ENCODE peak calls at places on chromosomes 16 and 17, in four cellular contexts. W is K562, Y is H1, Z is HepG2. C is an unnamed sample.

GRCh38 chr16:4404247-4404966 is 12.0 kb downstream of the CORO7 start:
- DNase-seq in W (peak; percentile 72), Y (peak; percentile 72), Z (peak; percentile 51), C (no peak)

GRCh38 chr17:57536289-57536688 is 208.8 kb downstream of the CCDC182 start:
- DNase-seq in W (no peak), Y (no peak), Z (no peak), C (no peak)

GRCh38 chr16:53090591-53091507 is 36.1 kb downstream of the CHD9 start:
- DNase-seq in W (no peak), Y (no peak), Z (peak; percentile 46), C (no peak)

GRCh38 chr16:57802635-57803412 is 533 bp upstream of the KIFC3 start:
- DNase-seq in W (peak; percentile 41), Y (no peak), Z (peak; percentile 67), C (no peak)

GRCh38 chr16:55526448-55526847 is 17.6 kb downstream of the LPCAT2 start:
- DNase-seq in W (no peak), Y (no peak), Z (no peak), C (no peak)

GRCh38 chr16:239948-240277 is 5.3 kb downstream of the FAM234A start:
- DNase-seq in W (peak; percentile 20), Y (no peak), Z (peak; percentile 39), C (no peak)

GRCh38 chr16:89096768-89097527 is 3.3 kb downstream of the ACSF3 start:
- DNase-seq in W (no peak), Y (no peak), Z (no peak), C (no peak)

GRCh38 chr16:23469814-23470213 is 16.8 kb upstream of the COG7 start:
- DNase-seq in W (no peak), Y (no peak), Z (no peak), C (peak; percentile 33)

GRCh38 chr16:87369796-87370719 is 13.5 kb downstream of the FBXO31 start:
- DNase-seq in W (no peak), Y (no peak), Z (no peak), C (no peak)

GRCh38 chr16:87371261-87371866 is 12.2 kb downstream of the FBXO31 start:
- DNase-seq in W (no peak), Y (no peak), Z (no peak), C (no peak)

GRCh38 chr16:87374313-87374712 is 9.3 kb downstream of the FBXO31 start:
- DNase-seq in W (no peak), Y (no peak), Z (no peak), C (no peak)

GRCh38 chr16:87369117-87369775 is 14.3 kb downstream of the FBXO31 start:
- DNase-seq in W (no peak), Y (no peak), Z (no peak), C (no peak)

GRCh38 chr16:87372305-87372704 is 11.3 kb downstream of the FBXO31 start:
- DNase-seq in W (no peak), Y (no peak), Z (no peak), C (no peak)
- H4K20me1 ChIP-seq in W (peaks cover 9% of the 10 kb centered on the region), Y (peaks cover 13% of the 10 kb centered on the region), Z (peaks cover 99% of the 10 kb centered on the region), C (peaks cover 9% of the 10 kb centered on the region)

GRCh38 chr17:73786286-73786743 is 142.1 kb upstream of the SDK2 start:
- DNase-seq in W (no peak), Y (no peak), Z (no peak), C (no peak)
- TF ChIP-seq FOSL1 in W (no peak), Y (no peak), Z (no peak), C (no peak)

GRCh38 chr17:65467156-65467555 is 94.3 kb downstream of the AXIN2 start:
- DNase-seq in W (no peak), Y (no peak), Z (no peak), C (no peak)
- H4K20me1 ChIP-seq in W (no peaks in the 10 kb centered on the region), Y (no peaks in the 10 kb centered on the region), Z (no peaks in the 10 kb centered on the region), C (no peaks in the 10 kb centered on the region)

DNA sequence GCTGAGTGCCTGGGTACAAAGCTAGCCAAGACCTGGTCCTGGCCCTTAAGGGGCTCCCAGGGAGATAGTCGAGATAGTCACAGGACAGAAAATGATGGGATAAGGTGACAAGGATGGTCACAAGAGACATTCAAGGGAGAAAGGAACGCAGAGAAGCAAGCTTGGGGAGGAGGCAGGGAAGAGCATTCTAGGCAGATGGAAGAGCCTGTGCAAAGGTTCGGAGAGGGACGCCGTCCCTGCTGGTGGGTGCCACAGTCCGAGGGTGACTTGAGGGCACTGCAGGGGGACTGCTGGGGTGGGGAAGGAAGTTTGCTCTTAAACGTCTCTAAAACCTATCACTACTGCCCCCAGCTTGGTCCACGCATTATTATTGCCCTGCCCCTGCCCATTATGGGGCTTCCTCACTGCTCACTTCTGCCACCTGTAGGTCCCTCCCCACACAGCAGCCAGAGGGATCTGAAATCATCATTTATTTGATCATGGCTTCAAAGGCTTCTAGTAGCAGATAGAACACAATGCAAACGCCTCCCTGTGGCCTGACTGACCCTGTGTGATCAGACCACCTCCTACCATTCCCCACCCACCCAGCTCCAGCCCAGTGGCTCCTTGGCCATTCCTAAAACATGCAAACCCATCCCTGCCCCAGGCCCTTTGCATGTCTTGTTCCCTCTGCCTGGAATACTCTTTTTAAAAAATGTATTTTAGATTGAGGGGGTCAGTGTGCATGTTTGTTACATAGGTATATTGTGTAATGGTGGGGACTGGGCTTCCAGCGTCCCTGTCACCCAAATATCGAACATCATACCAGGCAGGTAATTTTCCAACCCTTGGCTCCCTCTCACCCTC is 60.3 kb downstream of the RMI2 start:
- DNase-seq in W (peak; percentile 63), Y (peak; percentile 44), Z (peak; percentile 67), C (peak; percentile 34)
- TF ChIP-seq FOSL1 in W (no peak), Y (no peak), Z (no peak), C (no peak)

DNA sequence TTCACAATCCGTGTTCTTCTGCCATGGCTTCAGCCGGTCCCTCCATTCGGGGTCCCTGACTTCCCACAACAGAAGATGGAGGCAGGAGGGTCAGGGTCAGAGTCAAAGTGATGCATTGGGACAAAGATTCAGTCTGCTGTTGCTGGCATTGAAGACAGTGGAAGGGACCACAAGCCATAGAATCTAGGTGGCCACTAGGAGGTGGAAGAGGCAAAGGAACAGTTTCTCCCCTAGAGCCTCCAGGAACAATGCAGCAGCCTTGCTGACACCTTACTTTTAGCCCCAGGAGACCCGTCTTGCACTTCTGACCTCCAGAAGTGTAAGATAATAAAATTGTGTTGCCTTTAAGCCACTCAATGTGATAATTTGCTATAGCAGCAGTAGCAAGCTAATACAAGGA is 55.9 kb downstream of the MFSD11 start:
- DNase-seq in W (peak; percentile 46), Y (no peak), Z (peak; percentile 53), C (peak; percentile 53)
- H4K20me1 ChIP-seq in W (no peaks in the 10 kb centered on the region), Y (no peaks in the 10 kb centered on the region), Z (no peaks in the 10 kb centered on the region), C (no peaks in the 10 kb centered on the region)